ENCODE peak calls at places on chromosomes 2 and 18, in five cellular contexts. O is K562, T is H1, J is GM12892, U is HepG2. R is an unnamed sample.

GRCh38 chr2:217329023-217329431 is 469.2 kb upstream of the TNP1 start:
- DNase-seq in T (no peak), O (no peak), U (no peak), J (no peak), R (no peak)

GRCh38 chr2:10430886-10431622 is 17.1 kb downstream of the ODC1 start:
- DNase-seq in T (no peak), O (no peak), J (no peak), U (no peak), R (no peak)

GRCh38 chr18:55552498-55553189 is 35.3 kb downstream of the TCF4 start:
- DNase-seq in T (no peak), J (no peak), U (no peak), O (no peak), R (no peak)

GRCh38 chr2:135615404-135615803 is 84.1 kb downstream of the R3HDM1 start:
- DNase-seq in O (no peak), U (no peak), T (no peak), J (no peak), R (no peak)

GRCh38 chr2:237673130-237673921 is 45.9 kb downstream of the LRRFIP1 start:
- DNase-seq in U (peak), J (no peak), T (no peak), O (peak), R (no peak)

GRCh38 chr2:54960118-54960517 is 90.1 kb downstream of the RTN4 start:
- DNase-seq in U (no peak), J (no peak), T (no peak), O (no peak), R (no peak)

GRCh38 chr2:12321886-12322285 is 394.9 kb upstream of the TRIB2 start:
- DNase-seq in O (no peak), T (no peak), J (no peak), U (no peak), R (no peak)

GRCh38 chr2:121350402-121350775 is 65.4 kb upstream of the TFCP2L1 start:
- DNase-seq in U (no peak), O (no peak), T (no peak), J (no peak), R (no peak)

GRCh38 chr2:234422242-234422641 is 74.6 kb downstream of the ARL4C start:
- DNase-seq in T (no peak), J (no peak), O (no peak), U (peak), R (no peak)

GRCh38 chr2:26752636-26753035 is 11.4 kb upstream of the SLC35F6 start:
- DNase-seq in U (no peak), J (no peak), O (no peak), T (no peak), R (no peak)

GRCh38 chr2:209642146-209642815 is 129.4 kb upstream of the UNC80 start:
- DNase-seq in U (no peak), O (no peak), T (no peak), J (no peak), R (no peak)

GRCh38 chr2:96530474-96531357 is 5.8 kb upstream of the ARID5A start:
- DNase-seq in O (no peak), U (no peak), T (no peak), J (no peak), R (no peak)

GRCh38 chr2:70659551-70659950 is 105.9 kb upstream of the TGFA start:
- DNase-seq in O (no peak), U (no peak), T (no peak), J (no peak), R (no peak)

GRCh38 chr2:122660786-122661634 is 905.6 kb downstream of the TSN start:
- DNase-seq in O (no peak), T (peak), U (no peak), J (no peak), R (no peak)

GRCh38 chr18:44537521-44537920 is 143.2 kb upstream of the SETBP1 start:
- DNase-seq in T (peak), U (no peak), J (no peak), O (no peak), R (no peak)

GRCh38 chr2:217832115-217832514 is 170.7 kb downstream of the TNS1 start:
- DNase-seq in J (no peak), U (no peak), O (no peak), T (no peak), R (no peak)

GRCh38 chr2:203934006-203934632 is 2.4 kb upstream of the ICOS start:
- DNase-seq in T (no peak), U (no peak), O (no peak), J (no peak), R (no peak)

GRCh38 chr2:113390133-113390849 is 47.2 kb upstream of the ZNG1B start:
- DNase-seq in U (peak), O (peak), T (peak), J (no peak), R (peak)

GRCh38 chr2:221973502-221973901 is 325.3 kb downstream of the PAX3 start:
- DNase-seq in T (no peak), U (no peak), J (no peak), O (no peak), R (no peak)

GRCh38 chr2:74373189-74373588 is 6.9 kb downstream of the DCTN1 start:
- DNase-seq in T (no peak), U (no peak), J (no peak), O (peak), R (no peak)

GRCh38 chr18:5710235-5710634 is 166.4 kb upstream of the EPB41L3 start:
- DNase-seq in T (no peak), O (no peak), U (no peak), J (no peak), R (no peak)

GRCh38 chr18:2402084-2402483 is 169.2 kb downstream of the METTL4 start:
- DNase-seq in U (no peak), T (no peak), J (no peak), O (no peak), R (no peak)

GRCh38 chr2:144517825-144518699 is 1.9 kb downstream of the ZEB2 start:
- DNase-seq in J (no peak), O (no peak), U (no peak), T (no peak), R (no peak)

DNA sequence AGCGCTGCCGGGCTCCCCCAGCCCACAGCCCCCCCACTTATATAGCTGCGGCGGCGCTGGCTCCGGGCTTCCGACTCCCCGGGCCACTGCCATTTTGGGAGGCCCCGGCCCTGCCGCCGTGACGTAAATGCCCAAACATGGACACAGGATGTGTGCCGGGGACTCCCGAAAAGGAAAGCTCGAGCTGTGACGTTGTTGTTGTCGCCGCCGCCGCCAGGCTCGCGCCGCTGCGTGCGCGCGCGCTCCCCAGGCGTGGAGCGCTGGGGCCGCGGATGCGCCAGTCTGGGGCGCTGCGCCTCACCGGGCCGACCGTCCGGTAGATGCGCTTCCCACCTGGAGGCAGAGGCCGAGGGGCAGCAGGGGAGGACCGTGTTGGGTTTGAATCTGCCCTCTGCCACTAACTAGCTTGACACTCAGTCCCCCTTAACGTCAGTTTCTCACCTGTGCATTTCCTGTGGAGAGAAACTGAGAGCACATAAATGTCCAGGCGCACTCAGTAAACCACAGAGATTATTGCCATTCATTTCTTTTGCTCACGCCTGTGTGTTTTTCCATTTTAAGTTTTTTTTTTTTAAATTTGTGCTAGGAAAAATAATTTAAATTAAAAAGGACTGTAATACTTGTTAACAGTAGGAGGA is at the start of gene EGR4:
- DNase-seq in U (peak), T (peak), O (peak), J (peak), R (peak)
- TF ChIP-seq POLR2AphosphoS5 in U (no peak), T (no peak), O (no peak), J (no peak), R (no peak)

GRCh38 chr2:238945433-238946150 is 97.7 kb downstream of the TWIST2 start:
- DNase-seq in O (peak), T (peak), J (no peak), U (peak), R (no peak)
- TF ChIP-seq TAF1 in O (no peak), T (no peak), J (no peak), U (no peak), R (no peak)

DNA sequence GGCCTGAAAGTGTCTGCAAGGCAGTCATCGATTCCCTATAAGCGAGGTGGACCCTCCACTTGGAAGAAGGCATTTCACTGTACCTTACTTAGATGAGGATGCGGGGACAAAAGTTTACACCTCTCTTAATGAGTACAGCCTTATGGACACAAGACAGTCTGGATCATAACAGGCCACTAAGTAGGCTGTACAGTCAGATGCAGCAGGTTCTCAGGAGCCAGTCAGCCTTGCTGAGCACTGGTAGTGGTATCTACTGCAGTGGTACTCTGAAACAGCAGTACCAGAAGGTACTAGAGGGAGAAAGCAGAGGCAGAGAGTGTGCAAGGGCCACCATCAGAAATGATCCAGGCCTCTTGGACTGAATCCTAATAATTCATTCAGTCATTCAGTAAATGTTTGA is 77.6 kb downstream of the KCMF1 start:
- DNase-seq in J (no peak), O (no peak), T (no peak), U (no peak), R (no peak)
- TF ChIP-seq POLR2A in J (no peak), O (no peak), T (no peak), U (no peak), R (no peak)

DNA sequence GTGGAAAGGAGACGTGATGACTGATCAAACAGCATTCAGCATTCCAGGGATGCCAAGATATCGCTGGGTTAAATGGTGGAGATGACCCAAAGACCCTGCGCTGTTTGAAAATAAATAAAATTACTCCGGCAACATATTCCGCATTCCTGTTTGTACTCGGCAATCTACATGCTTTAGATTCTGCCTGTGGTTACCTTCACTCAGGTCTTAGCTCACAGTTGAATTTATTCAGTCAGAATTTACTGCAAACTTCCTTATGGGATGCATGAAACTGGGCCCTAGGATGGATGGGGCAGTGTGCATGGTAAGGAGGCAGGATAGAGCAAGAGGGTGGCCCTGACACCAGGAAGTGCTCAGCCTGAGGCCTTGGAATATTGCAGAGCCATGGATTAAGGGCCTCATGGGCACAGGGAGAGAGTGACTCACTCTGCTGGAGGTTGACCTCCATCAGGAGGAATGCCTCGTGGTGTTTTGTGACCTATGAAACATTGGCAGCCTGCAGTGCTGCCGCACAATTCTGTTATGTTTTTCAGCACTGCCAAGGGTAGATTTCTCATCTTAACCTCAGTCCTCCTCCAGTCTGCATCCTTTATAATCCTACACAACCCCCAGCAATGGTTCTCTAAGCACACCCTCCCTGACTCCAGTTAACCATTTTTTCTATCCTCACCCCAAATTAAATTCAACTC is 321.4 kb downstream of the IRS1 start:
- DNase-seq in U (peak), J (no peak), T (no peak), O (no peak), R (no peak)
- TF ChIP-seq POLR2AphosphoS5 in U (no peak), J (no peak), T (no peak), O (no peak), R (no peak)

GRCh38 chr2:109346601-109347228 is 217.7 kb downstream of the SH3RF3 start:
- DNase-seq in U (no peak), T (no peak), O (no peak), J (no peak), R (no peak)

GRCh38 chr2:109347626-109348025 is 218.6 kb downstream of the SH3RF3 start:
- DNase-seq in O (no peak), J (no peak), T (no peak), U (no peak), R (no peak)

GRCh38 chr2:109348645-109349554 is 219.9 kb downstream of the SH3RF3 start:
- DNase-seq in J (no peak), O (no peak), T (no peak), U (no peak), R (no peak)

GRCh38 chr2:109349555-109350430 is 220.8 kb downstream of the SH3RF3 start:
- DNase-seq in T (no peak), J (no peak), O (no peak), U (no peak), R (no peak)

GRCh38 chr2:109348190-109348589 is 219.2 kb downstream of the SH3RF3 start:
- DNase-seq in O (no peak), J (no peak), U (no peak), T (no peak), R (no peak)
- TF ChIP-seq TAF1 in O (no peak), J (no peak), U (no peak), T (no peak), R (no peak)

DNA sequence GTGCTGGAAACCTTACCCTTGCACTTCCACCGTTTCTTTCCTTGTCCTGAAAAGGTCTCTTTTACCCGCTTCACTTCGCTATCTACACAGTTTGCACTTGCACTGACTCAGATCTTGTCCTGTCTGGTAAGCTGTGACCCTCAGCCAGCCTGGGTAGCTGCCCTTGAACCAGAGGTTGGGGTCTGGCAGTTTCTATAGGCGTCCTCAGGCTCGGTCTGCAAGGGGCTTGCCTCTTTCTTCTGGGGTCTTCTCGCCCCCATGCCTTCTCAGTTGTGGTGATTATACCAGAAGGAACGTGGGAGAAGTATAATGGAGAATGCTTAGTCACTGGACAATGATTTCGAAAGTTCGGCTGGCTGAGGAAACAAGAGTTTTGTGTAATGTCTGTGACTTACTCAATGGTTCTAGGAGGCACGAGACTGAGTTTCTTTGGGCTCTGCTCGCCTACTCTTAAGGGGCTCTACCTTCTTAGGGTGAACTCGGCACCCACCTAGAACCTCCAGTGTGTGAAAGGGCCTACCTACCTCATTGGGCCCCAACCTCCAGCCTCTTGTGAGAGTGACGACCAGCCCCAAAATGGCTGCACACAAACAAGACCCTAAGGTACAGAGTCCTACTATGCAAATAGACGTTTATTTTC is 6.9 kb upstream of the STAT1 start:
- DNase-seq in T (no peak), U (peak), O (no peak), J (no peak), R (no peak)
- TF ChIP-seq POLR2A in T (no peak), U (peak), O (peak), J (peak), R (peak)

DNA sequence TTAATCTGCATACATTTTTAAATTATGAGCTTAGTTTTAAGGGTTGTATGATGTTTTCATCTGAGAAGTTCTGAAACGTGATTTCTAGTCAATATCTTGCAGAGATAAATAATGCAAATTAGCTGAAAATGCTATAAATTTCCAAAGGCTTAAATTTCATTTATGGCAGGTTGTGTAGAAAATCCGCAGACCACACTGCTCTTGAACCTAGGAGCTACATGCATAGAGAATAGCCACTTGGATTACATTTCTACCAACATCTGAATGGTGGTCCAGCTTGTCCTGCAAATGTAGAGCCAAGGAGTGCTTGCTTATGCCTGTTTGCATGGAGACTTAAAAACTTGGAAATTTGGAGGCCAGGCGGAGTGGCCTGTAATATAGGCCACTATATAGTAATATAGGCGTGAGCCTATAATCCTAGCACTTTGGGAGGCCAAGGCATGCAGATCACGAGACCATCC is 6.8 kb downstream of the MAT2A start:
- DNase-seq in T (no peak), J (no peak), U (no peak), O (no peak), R (no peak)
- TF ChIP-seq POLR2AphosphoS5 in T (peak), J (peak), U (peak), O (peak), R (peak)

R was measured in GM12891.